ENCODE peak calls at places on chromosomes 2 and 18, in five cellular contexts. W, J, Y, G and K are unnamed samples.

GRCh38 chr2:33131108-33131507 is 184.4 kb downstream of the LTBP1 start:
- DNase-seq in W (no peak), J (no peak), Y (no peak), G (no peak), K (no peak)

GRCh38 chr2:152054593-152054992 is 44.3 kb downstream of the CACNB4 start:
- DNase-seq in W (no peak), J (no peak), Y (peak; percentile 36), G (no peak), K (no peak)

GRCh38 chr2:76197842-76198448 is 487.2 kb upstream of the GCFC2 start:
- DNase-seq in W (peak; percentile 76), J (peak; percentile 36), Y (peak; percentile 19), G (no peak), K (peak; percentile 72)

GRCh38 chr2:148701877-148702276 is 57.3 kb downstream of the EPC2 start:
- DNase-seq in W (no peak), J (no peak), Y (no peak), G (no peak), K (no peak)

GRCh38 chr2:72141881-72142742 is 5.5 kb downstream of the CYP26B1 start:
- DNase-seq in W (no peak), J (no peak), Y (no peak), G (no peak), K (no peak)

GRCh38 chr2:18546586-18546985 is 13.9 kb downstream of the RDH14 start:
- DNase-seq in W (no peak), J (no peak), Y (no peak), G (no peak), K (no peak)

GRCh38 chr2:229489016-229489415 is 217.9 kb upstream of the PID1 start:
- DNase-seq in W (no peak), J (no peak), Y (no peak), G (no peak), K (no peak)

GRCh38 chr2:155080394-155080793 is 381.9 kb downstream of the KCNJ3 start:
- DNase-seq in W (no peak), J (no peak), Y (no peak), G (no peak), K (no peak)

GRCh38 chr2:36376319-36376765 is 20.8 kb downstream of the CRIM1 start:
- DNase-seq in W (peak; percentile 80), J (peak; percentile 89), Y (no peak), G (no peak), K (peak; percentile 40)

GRCh38 chr2:65528241-65528574 is 95.8 kb upstream of the SPRED2 start:
- DNase-seq in W (no peak), J (no peak), Y (no peak), G (no peak), K (no peak)

GRCh38 chr2:204664708-204665121 is 119.4 kb downstream of the PARD3B start:
- DNase-seq in W (no peak), J (no peak), Y (no peak), G (no peak), K (no peak)

GRCh38 chr18:21742323-21742687 is 1.7 kb downstream of the MIB1 start:
- DNase-seq in W (no peak), J (no peak), Y (no peak), G (no peak), K (peak; percentile 59)

GRCh38 chr18:36195427-36196122 is 8.3 kb downstream of the MOCOS start:
- DNase-seq in W (no peak), J (no peak), Y (no peak), G (no peak), K (no peak)

GRCh38 chr18:3511980-3512379 is 62.0 kb downstream of the TGIF1 start:
- DNase-seq in W (no peak), J (no peak), Y (no peak), G (no peak), K (peak; percentile 83)

GRCh38 chr2:197786010-197786877 is 1.1 kb upstream of the BOLL start:
- DNase-seq in W (no peak), J (peak; percentile 37), Y (no peak), G (peak; percentile 32), K (peak; percentile 73)

GRCh38 chr2:44549099-44549471 is 187.3 kb downstream of the CAMKMT start:
- DNase-seq in W (no peak), J (no peak), Y (no peak), G (no peak), K (no peak)

GRCh38 chr2:168482245-168482644 is 26.2 kb downstream of the CERS6 start:
- DNase-seq in W (no peak), J (no peak), Y (no peak), G (no peak), K (no peak)

GRCh38 chr18:73093687-73094250 is 226.0 kb upstream of the NETO1 start:
- DNase-seq in W (no peak), J (no peak), Y (no peak), G (no peak), K (no peak)

GRCh38 chr2:45180033-45180746 is 170.9 kb upstream of the SIX2 start:
- DNase-seq in W (no peak), J (no peak), Y (no peak), G (no peak), K (no peak)

DNA sequence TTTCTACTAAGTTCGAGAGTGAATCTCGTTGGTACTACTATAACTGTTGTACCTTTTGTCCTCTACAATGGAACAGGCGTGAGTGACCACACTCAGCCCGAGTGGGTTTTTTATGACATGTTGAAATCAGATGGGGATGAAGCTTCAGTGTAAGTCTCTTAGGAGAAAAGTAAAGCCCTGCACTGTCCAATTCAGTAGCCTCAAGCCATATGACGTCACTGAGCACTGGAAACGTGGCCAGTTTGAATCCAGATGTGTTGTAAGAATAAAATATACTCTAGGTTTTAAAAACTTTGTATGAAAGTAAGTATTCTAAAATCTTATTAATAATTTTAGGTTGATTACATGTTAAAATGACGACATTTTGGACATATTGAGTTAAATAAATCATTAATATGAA is 101.7 kb upstream of the SP3 start:
- DNase-seq in W (no peak), J (no peak), Y (no peak), G (no peak), K (no peak)
- TF ChIP-seq POLR2A in W (no peak), J (no peak), Y (no peak), G (no peak), K (no peak)

DNA sequence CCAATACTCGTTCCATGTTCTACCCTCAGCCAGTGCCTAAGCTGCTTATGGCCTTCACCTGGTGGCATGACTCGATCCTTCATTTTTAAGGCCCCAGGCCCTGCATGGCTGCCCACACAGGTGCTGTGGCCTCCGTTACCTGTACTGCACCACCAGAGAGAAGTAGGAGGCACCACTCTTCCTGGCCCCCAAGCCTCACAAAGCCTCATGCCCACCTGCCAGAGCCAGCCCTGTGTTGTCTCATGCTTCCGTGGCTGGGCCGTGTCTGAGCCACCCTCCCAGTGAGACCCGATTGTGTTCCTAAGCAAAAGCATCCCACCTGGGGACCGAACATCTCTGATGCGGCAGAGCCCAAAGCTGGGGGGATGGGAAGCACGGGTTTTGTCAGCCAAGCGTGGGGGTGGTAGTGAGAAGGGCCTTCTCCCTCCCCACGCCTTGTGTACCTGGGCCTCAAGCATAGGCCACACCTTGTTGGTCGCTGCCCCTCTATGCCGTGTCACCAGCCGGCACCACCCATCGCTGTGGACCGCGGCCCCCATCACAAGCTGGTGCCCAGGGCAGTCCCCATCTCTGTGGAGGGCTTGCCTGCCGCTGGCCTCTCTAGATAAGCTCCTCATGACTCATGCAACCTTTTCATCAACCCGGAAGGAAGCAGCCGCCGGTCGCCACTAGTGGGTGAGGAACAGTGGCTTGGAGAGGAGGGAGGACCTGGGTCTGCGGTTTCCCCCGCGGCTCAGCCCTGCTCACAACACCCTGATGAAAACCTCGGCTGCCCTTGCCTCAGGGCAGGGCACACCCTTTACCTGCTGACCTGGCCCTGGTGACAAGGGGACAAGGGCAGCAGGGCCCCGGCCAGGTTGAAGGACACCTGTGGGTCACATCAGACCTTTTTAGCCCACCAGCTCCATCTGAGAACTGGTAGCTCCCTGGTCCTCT is 2.7 kb upstream of the RNPEPL1 start:
- DNase-seq in W (no peak), J (peak; percentile 82), Y (peak; percentile 87), G (peak; percentile 51), K (peak; percentile 98)
- TF ChIP-seq POLR2A in W (no peak), J (no peak), Y (peak; percentile 26), G (peak; percentile 66), K (peak; percentile 73)

DNA sequence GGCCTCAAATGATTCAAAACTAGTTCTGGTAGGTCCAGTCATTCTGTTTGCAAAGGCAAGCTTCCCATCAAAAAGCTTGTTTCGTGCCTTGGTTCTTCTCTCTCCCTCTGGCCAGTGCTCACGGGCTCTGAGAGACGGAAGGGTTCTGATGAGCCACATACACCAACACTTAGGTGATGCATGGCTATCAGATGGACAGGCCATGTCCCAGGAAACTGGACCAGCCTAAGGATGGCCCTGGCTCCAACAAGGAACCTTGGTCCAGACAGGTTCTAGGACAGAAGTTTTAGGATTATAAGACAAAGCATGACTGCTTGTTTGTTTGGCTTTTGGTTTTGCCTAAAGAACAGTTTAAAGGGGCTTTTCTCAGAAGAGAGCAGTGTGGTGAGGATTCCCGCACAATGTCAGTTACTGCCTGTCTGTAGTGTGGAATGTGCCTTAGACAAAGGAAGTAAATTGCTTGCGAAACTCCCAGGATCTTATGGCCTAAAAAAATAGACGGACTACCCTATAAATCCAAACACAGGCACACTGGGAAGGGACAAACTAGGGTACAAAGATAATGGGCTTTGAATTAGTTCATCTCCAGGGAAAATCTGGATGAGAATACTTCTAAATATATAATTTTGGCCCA is 10.3 kb downstream of the CYP1B1 start:
- DNase-seq in W (no peak), J (no peak), Y (no peak), G (no peak), K (no peak)
- TF ChIP-seq POLR2A in W (no peak), J (no peak), Y (no peak), G (no peak), K (no peak)

GRCh38 chr2:180006781-180007579 is at the start of gene CWC22:
- DNase-seq in W (peak; percentile 95), J (peak; percentile 88), Y (peak; percentile 89), G (peak; percentile 29), K (peak; percentile 96)
- TF ChIP-seq POLR2A in W (peak; percentile 20), J (no peak), Y (peak; percentile 38), G (peak; percentile 84), K (peak; percentile 76)

GRCh38 chr18:61609131-61609530 is 275.9 kb downstream of the CDH20 start:
- DNase-seq in W (no peak), J (no peak), Y (no peak), G (no peak), K (no peak)

GRCh38 chr18:61606068-61606660 is 272.9 kb downstream of the CDH20 start:
- DNase-seq in W (peak; percentile 6), J (peak; percentile 58), Y (no peak), G (no peak), K (no peak)

GRCh38 chr18:61608306-61608705 is 275.1 kb downstream of the CDH20 start:
- DNase-seq in W (no peak), J (no peak), Y (no peak), G (no peak), K (no peak)

GRCh38 chr18:61605376-61606067 is 272.3 kb downstream of the CDH20 start:
- DNase-seq in W (no peak), J (no peak), Y (no peak), G (no peak), K (no peak)

DNA sequence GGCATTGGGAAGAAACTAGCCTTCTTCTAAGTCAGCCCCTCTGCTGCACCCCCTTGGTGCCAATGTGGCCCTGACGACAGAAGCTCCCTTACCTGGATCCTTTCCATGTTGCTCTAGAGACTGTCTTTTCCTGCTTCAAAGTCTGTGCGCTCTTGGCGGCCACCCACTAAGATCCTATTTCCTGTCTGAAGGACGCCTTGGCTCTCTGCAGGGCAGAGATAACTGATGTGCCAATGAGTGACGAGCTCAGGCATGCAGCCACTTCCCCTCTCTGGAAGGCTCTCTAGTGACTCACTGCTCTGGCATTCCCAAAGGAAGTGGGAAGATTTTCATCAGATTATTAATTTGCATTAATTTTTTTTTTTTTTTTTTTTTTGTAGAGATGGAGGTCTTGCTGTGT is 273.5 kb downstream of the CDH20 start:
- DNase-seq in W (peak; percentile 59), J (peak; percentile 88), Y (peak; percentile 81), G (no peak), K (peak; percentile 12)
- TF ChIP-seq POLR2A in W (no peak), J (no peak), Y (no peak), G (no peak), K (no peak)

GRCh38 chr2:55901322-55901721 is 22.3 kb downstream of the EFEMP1 start:
- DNase-seq in W (no peak), J (no peak), Y (no peak), G (no peak), K (peak; percentile 48)
- TF ChIP-seq POLR2A in W (no peak), J (no peak), Y (no peak), G (no peak), K (no peak)